ENCODE peak calls at places on chromosomes 6 and 20, in ten cellular contexts. One of them, this sample, is unnamed.
A peak's percentile ranks its signal among the peaks of the same experiment; 100 is the strongest.

GRCh38 chr6:28794175-28795002 is 129.4 kb downstream of the TRIM27 start:
- DNase-seq in K562: peak; percentile 38
- DNase-seq in breast epithelium: no peak
- DNase-seq in Peyer's patch: no peak
- DNase-seq in heart left ventricle: no peak
- DNase-seq in neural progenitor cell: peak; percentile 87
- DNase-seq in fibroblast of lung: peak; percentile 38
- DNase-seq in CD4-positive, CD25-positive, alpha-beta regulatory T cell: no peak
- DNase-seq in suprapubic skin: no peak
- DNase-seq in heart right ventricle: no peak
- DNase-seq in this sample: no peak

GRCh38 chr6:144467153-144467762 is 182.1 kb downstream of the UTRN start:
- DNase-seq in K562: no peak
- DNase-seq in breast epithelium: no peak
- DNase-seq in Peyer's patch: no peak
- DNase-seq in heart left ventricle: no peak
- DNase-seq in neural progenitor cell: no peak
- DNase-seq in fibroblast of lung: no peak
- DNase-seq in CD4-positive, CD25-positive, alpha-beta regulatory T cell: no peak
- DNase-seq in suprapubic skin: no peak
- DNase-seq in heart right ventricle: no peak
- DNase-seq in this sample: no peak

GRCh38 chr6:257031-257725 is 35.1 kb upstream of the DUSP22 start:
- DNase-seq in K562: no peak
- DNase-seq in breast epithelium: no peak
- DNase-seq in Peyer's patch: no peak
- DNase-seq in heart left ventricle: no peak
- DNase-seq in neural progenitor cell: no peak
- DNase-seq in fibroblast of lung: peak; percentile 29
- DNase-seq in CD4-positive, CD25-positive, alpha-beta regulatory T cell: no peak
- DNase-seq in suprapubic skin: no peak
- DNase-seq in heart right ventricle: no peak
- DNase-seq in this sample: no peak

GRCh38 chr6:158161566-158162254 is 6.4 kb downstream of the SERAC1 start:
- DNase-seq in K562: no peak
- DNase-seq in breast epithelium: no peak
- DNase-seq in Peyer's patch: no peak
- DNase-seq in heart left ventricle: no peak
- DNase-seq in neural progenitor cell: no peak
- DNase-seq in fibroblast of lung: no peak
- DNase-seq in CD4-positive, CD25-positive, alpha-beta regulatory T cell: no peak
- DNase-seq in suprapubic skin: no peak
- DNase-seq in heart right ventricle: no peak
- DNase-seq in this sample: no peak

GRCh38 chr20:52789716-52790115 is 182.4 kb upstream of the TSHZ2 start:
- DNase-seq in K562: no peak
- DNase-seq in breast epithelium: no peak
- DNase-seq in Peyer's patch: no peak
- DNase-seq in heart left ventricle: no peak
- DNase-seq in neural progenitor cell: no peak
- DNase-seq in fibroblast of lung: no peak
- DNase-seq in CD4-positive, CD25-positive, alpha-beta regulatory T cell: no peak
- DNase-seq in suprapubic skin: no peak
- DNase-seq in heart right ventricle: no peak
- DNase-seq in this sample: no peak

GRCh38 chr6:149234051-149234962 is 83.2 kb upstream of the TAB2 start:
- DNase-seq in K562: no peak
- DNase-seq in breast epithelium: no peak
- DNase-seq in Peyer's patch: no peak
- DNase-seq in heart left ventricle: no peak
- DNase-seq in neural progenitor cell: no peak
- DNase-seq in fibroblast of lung: peak; percentile 27
- DNase-seq in CD4-positive, CD25-positive, alpha-beta regulatory T cell: peak; percentile 87
- DNase-seq in suprapubic skin: no peak
- DNase-seq in heart right ventricle: no peak
- DNase-seq in this sample: peak; percentile 60

GRCh38 chr6:45209762-45210161 is 118.4 kb upstream of the RUNX2 start:
- DNase-seq in K562: no peak
- DNase-seq in breast epithelium: no peak
- DNase-seq in Peyer's patch: no peak
- DNase-seq in heart left ventricle: no peak
- DNase-seq in neural progenitor cell: no peak
- DNase-seq in fibroblast of lung: no peak
- DNase-seq in CD4-positive, CD25-positive, alpha-beta regulatory T cell: no peak
- DNase-seq in suprapubic skin: no peak
- DNase-seq in heart right ventricle: no peak
- DNase-seq in this sample: no peak

GRCh38 chr6:14110001-14110818 is 7.4 kb upstream of the CD83 start:
- DNase-seq in K562: peak; percentile 64
- DNase-seq in breast epithelium: no peak
- DNase-seq in Peyer's patch: no peak
- DNase-seq in heart left ventricle: no peak
- DNase-seq in neural progenitor cell: no peak
- DNase-seq in fibroblast of lung: no peak
- DNase-seq in CD4-positive, CD25-positive, alpha-beta regulatory T cell: peak; percentile 46
- DNase-seq in suprapubic skin: no peak
- DNase-seq in heart right ventricle: no peak
- DNase-seq in this sample: no peak

GRCh38 chr20:44946266-44946852 is 13.8 kb downstream of the TOMM34 start:
- DNase-seq in K562: no peak
- DNase-seq in breast epithelium: no peak
- DNase-seq in Peyer's patch: no peak
- DNase-seq in heart left ventricle: no peak
- DNase-seq in neural progenitor cell: no peak
- DNase-seq in fibroblast of lung: peak; percentile 59
- DNase-seq in CD4-positive, CD25-positive, alpha-beta regulatory T cell: no peak
- DNase-seq in suprapubic skin: no peak
- DNase-seq in heart right ventricle: no peak
- DNase-seq in this sample: no peak

GRCh38 chr6:15663057-15663638 is 320 bp upstream of the DTNBP1 start:
- DNase-seq in K562: no peak
- DNase-seq in breast epithelium: no peak
- DNase-seq in Peyer's patch: no peak
- DNase-seq in heart left ventricle: no peak
- DNase-seq in neural progenitor cell: no peak
- DNase-seq in fibroblast of lung: peak; percentile 56
- DNase-seq in CD4-positive, CD25-positive, alpha-beta regulatory T cell: no peak
- DNase-seq in suprapubic skin: no peak
- DNase-seq in heart right ventricle: no peak
- DNase-seq in this sample: peak; percentile 80

GRCh38 chr6:152701081-152701862 is 3.6 kb downstream of the MYCT1 start:
- DNase-seq in K562: no peak
- DNase-seq in breast epithelium: no peak
- DNase-seq in Peyer's patch: no peak
- DNase-seq in heart left ventricle: no peak
- DNase-seq in neural progenitor cell: no peak
- DNase-seq in fibroblast of lung: peak; percentile 21
- DNase-seq in CD4-positive, CD25-positive, alpha-beta regulatory T cell: no peak
- DNase-seq in suprapubic skin: no peak
- DNase-seq in heart right ventricle: no peak
- DNase-seq in this sample: peak; percentile 62

GRCh38 chr6:168563656-168564055 is 122.7 kb downstream of the SMOC2 start:
- DNase-seq in K562: no peak
- DNase-seq in breast epithelium: no peak
- DNase-seq in Peyer's patch: no peak
- DNase-seq in heart left ventricle: no peak
- DNase-seq in neural progenitor cell: no peak
- DNase-seq in fibroblast of lung: no peak
- DNase-seq in CD4-positive, CD25-positive, alpha-beta regulatory T cell: no peak
- DNase-seq in suprapubic skin: no peak
- DNase-seq in heart right ventricle: no peak
- DNase-seq in this sample: no peak
- H3K4me3 ChIP-seq in K562: no peak overlapping the region
- H3K4me3 ChIP-seq in breast epithelium: no peak overlapping the region
- H3K4me3 ChIP-seq in Peyer's patch: no peak overlapping the region
- H3K4me3 ChIP-seq in heart left ventricle: no peak overlapping the region
- H3K4me3 ChIP-seq in neural progenitor cell: no peak overlapping the region
- H3K4me3 ChIP-seq in fibroblast of lung: no peak overlapping the region
- H3K4me3 ChIP-seq in CD4-positive, CD25-positive, alpha-beta regulatory T cell: no peak overlapping the region
- H3K4me3 ChIP-seq in suprapubic skin: no peak overlapping the region
- H3K4me3 ChIP-seq in heart right ventricle: no peak overlapping the region
- H3K4me3 ChIP-seq in this sample: no peak overlapping the region

GRCh38 chr20:3784226-3784853 is 2.2 kb downstream of the CENPB start:
- DNase-seq in K562: no peak
- DNase-seq in breast epithelium: no peak
- DNase-seq in Peyer's patch: no peak
- DNase-seq in heart left ventricle: no peak
- DNase-seq in neural progenitor cell: no peak
- DNase-seq in fibroblast of lung: no peak
- DNase-seq in CD4-positive, CD25-positive, alpha-beta regulatory T cell: no peak
- DNase-seq in suprapubic skin: no peak
- DNase-seq in heart right ventricle: no peak
- DNase-seq in this sample: no peak
- H3K4me3 ChIP-seq in K562: no peak overlapping the region
- H3K4me3 ChIP-seq in breast epithelium: no peak overlapping the region
- H3K4me3 ChIP-seq in Peyer's patch: no peak overlapping the region
- H3K4me3 ChIP-seq in heart left ventricle: peak overlapping the region; percentile 64
- H3K4me3 ChIP-seq in neural progenitor cell: no peak overlapping the region
- H3K4me3 ChIP-seq in fibroblast of lung: peak overlapping the region; percentile 77
- H3K4me3 ChIP-seq in CD4-positive, CD25-positive, alpha-beta regulatory T cell: no peak overlapping the region
- H3K4me3 ChIP-seq in suprapubic skin: peak overlapping the region; percentile 66
- H3K4me3 ChIP-seq in heart right ventricle: no peak overlapping the region
- H3K4me3 ChIP-seq in this sample: peak overlapping the region; percentile 57

DNA sequence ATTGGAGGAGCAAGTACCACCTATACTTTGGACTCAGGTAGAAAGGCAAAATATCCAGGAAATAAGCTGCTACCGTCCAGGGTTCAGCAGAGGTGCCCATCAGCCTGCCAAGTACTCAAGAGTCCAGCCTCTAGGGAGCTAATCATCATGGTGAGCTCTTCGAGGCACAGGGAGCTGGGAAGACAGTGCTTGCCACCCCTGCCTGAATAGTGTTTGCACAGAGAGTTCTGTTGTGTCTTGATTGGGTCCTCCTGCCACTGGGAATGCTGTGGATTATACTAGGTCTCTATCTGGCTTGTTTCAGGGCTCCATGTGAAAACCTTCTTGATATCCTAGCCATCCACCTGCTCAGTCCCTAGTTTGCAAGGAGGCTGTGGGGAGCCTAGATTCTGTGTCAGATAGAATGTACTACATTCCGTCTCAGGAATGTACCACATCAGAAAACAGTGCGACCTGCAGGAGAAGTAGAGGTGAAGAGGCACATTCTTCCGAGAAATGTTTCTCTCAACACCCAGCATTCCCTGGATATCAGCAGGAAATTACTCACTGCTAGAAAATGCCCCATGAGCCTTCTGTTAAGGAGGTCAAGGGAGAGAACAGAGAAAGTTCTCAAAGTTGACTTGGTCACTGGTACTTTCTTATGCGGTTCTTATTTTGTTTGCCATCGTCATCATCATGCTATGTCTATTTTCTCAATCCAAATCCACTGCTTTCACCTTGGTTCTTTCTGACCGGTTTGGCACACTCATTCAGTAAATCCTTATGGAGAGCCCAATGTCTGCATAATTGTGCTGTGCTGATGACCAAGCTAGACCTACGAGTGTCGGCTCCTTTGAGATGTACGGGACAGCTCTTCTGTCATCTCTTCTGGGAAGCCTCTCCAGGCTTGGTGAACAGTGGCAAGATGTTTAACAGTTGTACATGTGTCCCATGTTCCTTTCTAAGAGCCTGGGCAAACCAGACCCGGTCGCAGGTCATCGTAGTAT is 30.7 kb downstream of the PTPN1 start:
- DNase-seq in K562: no peak
- DNase-seq in breast epithelium: no peak
- DNase-seq in Peyer's patch: no peak
- DNase-seq in heart left ventricle: no peak
- DNase-seq in neural progenitor cell: no peak
- DNase-seq in fibroblast of lung: peak; percentile 79
- DNase-seq in CD4-positive, CD25-positive, alpha-beta regulatory T cell: no peak
- DNase-seq in suprapubic skin: no peak
- DNase-seq in heart right ventricle: no peak
- DNase-seq in this sample: peak; percentile 96
- H3K4me3 ChIP-seq in K562: no peak overlapping the region
- H3K4me3 ChIP-seq in breast epithelium: no peak overlapping the region
- H3K4me3 ChIP-seq in Peyer's patch: no peak overlapping the region
- H3K4me3 ChIP-seq in heart left ventricle: no peak overlapping the region
- H3K4me3 ChIP-seq in neural progenitor cell: no peak overlapping the region
- H3K4me3 ChIP-seq in fibroblast of lung: no peak overlapping the region
- H3K4me3 ChIP-seq in CD4-positive, CD25-positive, alpha-beta regulatory T cell: no peak overlapping the region
- H3K4me3 ChIP-seq in suprapubic skin: no peak overlapping the region
- H3K4me3 ChIP-seq in heart right ventricle: no peak overlapping the region
- H3K4me3 ChIP-seq in this sample: no peak overlapping the region

GRCh38 chr6:154352898-154353585 is 3.6 kb downstream of the IPCEF1 start:
- DNase-seq in K562: no peak
- DNase-seq in breast epithelium: no peak
- DNase-seq in Peyer's patch: no peak
- DNase-seq in heart left ventricle: no peak
- DNase-seq in neural progenitor cell: no peak
- DNase-seq in fibroblast of lung: no peak
- DNase-seq in CD4-positive, CD25-positive, alpha-beta regulatory T cell: peak; percentile 55
- DNase-seq in suprapubic skin: no peak
- DNase-seq in heart right ventricle: no peak
- DNase-seq in this sample: no peak

GRCh38 chr6:154356690-154357089 is at the start of gene IPCEF1:
- DNase-seq in K562: no peak
- DNase-seq in breast epithelium: no peak
- DNase-seq in Peyer's patch: no peak
- DNase-seq in heart left ventricle: no peak
- DNase-seq in neural progenitor cell: no peak
- DNase-seq in fibroblast of lung: no peak
- DNase-seq in CD4-positive, CD25-positive, alpha-beta regulatory T cell: no peak
- DNase-seq in suprapubic skin: no peak
- DNase-seq in heart right ventricle: no peak
- DNase-seq in this sample: no peak

GRCh38 chr6:154358019-154358545 is 1.5 kb upstream of the IPCEF1 start:
- DNase-seq in K562: no peak
- DNase-seq in breast epithelium: no peak
- DNase-seq in Peyer's patch: no peak
- DNase-seq in heart left ventricle: no peak
- DNase-seq in neural progenitor cell: no peak
- DNase-seq in fibroblast of lung: no peak
- DNase-seq in CD4-positive, CD25-positive, alpha-beta regulatory T cell: no peak
- DNase-seq in suprapubic skin: no peak
- DNase-seq in heart right ventricle: no peak
- DNase-seq in this sample: peak; percentile 54

GRCh38 chr6:154356118-154356517 is 485 bp downstream of the IPCEF1 start:
- DNase-seq in K562: no peak
- DNase-seq in breast epithelium: no peak
- DNase-seq in Peyer's patch: no peak
- DNase-seq in heart left ventricle: no peak
- DNase-seq in neural progenitor cell: no peak
- DNase-seq in fibroblast of lung: no peak
- DNase-seq in CD4-positive, CD25-positive, alpha-beta regulatory T cell: no peak
- DNase-seq in suprapubic skin: no peak
- DNase-seq in heart right ventricle: no peak
- DNase-seq in this sample: no peak

DNA sequence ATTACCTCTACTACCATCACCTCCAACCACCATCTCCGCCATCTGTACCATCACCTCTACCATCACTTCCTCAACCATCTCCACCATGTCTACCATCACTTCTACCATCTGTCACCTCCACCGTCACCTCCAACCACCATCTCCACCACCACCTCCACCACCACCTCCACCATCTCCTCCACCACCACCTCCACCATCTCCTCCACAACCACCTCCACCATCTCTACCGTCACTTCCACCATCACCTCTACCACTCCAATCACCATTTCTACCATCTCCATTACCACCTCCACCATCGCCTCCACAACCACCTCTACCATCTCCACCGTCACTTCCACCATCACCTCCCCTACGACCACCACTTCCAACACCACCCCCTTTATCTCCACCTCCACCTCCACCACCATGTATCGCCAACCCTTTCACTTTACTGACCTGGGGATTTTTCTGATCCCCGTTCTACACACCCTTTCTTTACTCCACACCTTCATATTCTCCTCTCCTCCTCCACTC is 2.3 kb downstream of the IPCEF1 start:
- DNase-seq in K562: no peak
- DNase-seq in breast epithelium: no peak
- DNase-seq in Peyer's patch: no peak
- DNase-seq in heart left ventricle: no peak
- DNase-seq in neural progenitor cell: no peak
- DNase-seq in fibroblast of lung: no peak
- DNase-seq in CD4-positive, CD25-positive, alpha-beta regulatory T cell: no peak
- DNase-seq in suprapubic skin: no peak
- DNase-seq in heart right ventricle: no peak
- DNase-seq in this sample: no peak
- H3K4me3 ChIP-seq in K562: no peak overlapping the region
- H3K4me3 ChIP-seq in breast epithelium: no peak overlapping the region
- H3K4me3 ChIP-seq in Peyer's patch: no peak overlapping the region
- H3K4me3 ChIP-seq in heart left ventricle: no peak overlapping the region
- H3K4me3 ChIP-seq in neural progenitor cell: no peak overlapping the region
- H3K4me3 ChIP-seq in fibroblast of lung: no peak overlapping the region
- H3K4me3 ChIP-seq in CD4-positive, CD25-positive, alpha-beta regulatory T cell: no peak overlapping the region
- H3K4me3 ChIP-seq in suprapubic skin: no peak overlapping the region
- H3K4me3 ChIP-seq in heart right ventricle: no peak overlapping the region
- H3K4me3 ChIP-seq in this sample: no peak overlapping the region

This sample was measured in SJSA1.